ENCODE peak calls at places on chromosomes 11 and 22, in nine cellular contexts. P is effector memory CD4-positive, alpha-beta T cell; W is endothelial cell of umbilical vein; Q is psoas muscle; U is Peyer's patch; I is HepG2; N is tibial nerve; S is neuronal stem cell; O is kidney epithelial cell. C is an unnamed sample.

GRCh38 chr11:130611791-130612251 is 163.4 kb downstream of the ADAMTS15 start:
- DNase-seq in S (no peak), W (no peak), N (no peak), I (no peak), Q (no peak), O (no peak), U (no peak), P (no peak), C (no peak)

GRCh38 chr11:76856111-76856510 is 4.6 kb upstream of the ACER3 start:
- DNase-seq in O (no peak), Q (no peak), P (no peak), I (no peak), W (no peak), S (no peak), U (no peak), N (no peak), C (no peak)

GRCh38 chr11:57776577-57776976 is 15.0 kb downstream of the CTNND1 start:
- DNase-seq in W (no peak), N (no peak), I (no peak), Q (no peak), O (no peak), P (no peak), S (no peak), U (no peak), C (no peak)

GRCh38 chr22:47354668-47355387 is 592.4 kb downstream of the TBC1D22A start:
- DNase-seq in N (no peak), Q (peak; percentile 26), O (no peak), S (no peak), P (no peak), W (no peak), U (no peak), I (no peak), C (peak; percentile 33)

GRCh38 chr22:47046411-47047065 is 284.1 kb downstream of the TBC1D22A start:
- DNase-seq in S (no peak), P (no peak), U (no peak), Q (peak; percentile 6), W (no peak), I (no peak), O (no peak), N (no peak), C (no peak)

GRCh38 chr11:134275188-134275533 is 1.0 kb upstream of the GLB1L3 start:
- DNase-seq in I (no peak), O (no peak), Q (no peak), N (no peak), U (no peak), W (no peak), P (no peak), S (no peak), C (no peak)

GRCh38 chr11:36492724-36493304 is 17.3 kb downstream of the TRAF6 start:
- DNase-seq in I (peak; percentile 35), S (peak; percentile 48), O (no peak), N (peak; percentile 35), Q (no peak), U (no peak), P (no peak), W (peak; percentile 68), C (no peak)

GRCh38 chr11:119721129-119722120 is 7.6 kb downstream of the NECTIN1 start:
- DNase-seq in P (no peak), N (no peak), U (no peak), S (peak; percentile 48), Q (peak; percentile 55), I (peak; percentile 67), W (peak; percentile 45), O (no peak), C (no peak)

GRCh38 chr22:44365832-44366231 is 53.1 kb upstream of the SHISAL1 start:
- DNase-seq in S (no peak), P (no peak), Q (peak; percentile 1), W (no peak), O (no peak), N (no peak), I (no peak), U (no peak), C (peak; percentile 38)

GRCh38 chr11:99865951-99866350 is 821.1 kb upstream of the ARHGAP42 start:
- DNase-seq in W (no peak), O (no peak), S (no peak), I (no peak), N (no peak), P (no peak), Q (no peak), U (no peak), C (no peak)

GRCh38 chr22:33188316-33188715 is 130.1 kb upstream of the SYN3 start:
- DNase-seq in O (peak; percentile 9), U (no peak), W (no peak), N (no peak), S (no peak), I (no peak), P (no peak), Q (no peak), C (no peak)

GRCh38 chr11:13183094-13183825 is 94.3 kb upstream of the BMAL1 start:
- DNase-seq in U (no peak), P (no peak), O (no peak), N (peak; percentile 15), I (peak; percentile 28), Q (no peak), S (no peak), W (peak; percentile 56), C (no peak)

GRCh38 chr11:87926250-87926970 is 248.8 kb downstream of the RAB38 start:
- DNase-seq in N (no peak), O (peak; percentile 57), U (no peak), S (no peak), I (no peak), W (no peak), Q (no peak), P (no peak), C (no peak)

GRCh38 chr11:78549624-78550409 is 24.8 kb downstream of the NARS2 start:
- DNase-seq in P (no peak), U (no peak), Q (no peak), N (no peak), S (no peak), W (no peak), O (no peak), I (peak; percentile 12), C (no peak)

GRCh38 chr11:62033191-62034044 is 66.0 kb upstream of the FTH1 start:
- DNase-seq in S (no peak), W (peak; percentile 25), O (no peak), Q (no peak), N (peak; percentile 10), P (no peak), U (no peak), I (peak; percentile 15), C (no peak)

GRCh38 chr11:15707194-15707593 is 592.5 kb downstream of the INSC start:
- DNase-seq in S (no peak), P (no peak), I (no peak), N (no peak), W (no peak), U (no peak), Q (no peak), O (no peak), C (no peak)

GRCh38 chr11:124745835-124746620 is 6.0 kb downstream of the VSIG2 start:
- DNase-seq in N (no peak), O (no peak), W (no peak), Q (no peak), P (no peak), I (no peak), U (peak; percentile 55), S (no peak), C (no peak)
- H3K27me3 ChIP-seq in N (no peaks in the 10 kb centered on the region), O (peaks cover 16% of the 10 kb centered on the region), W (no peaks in the 10 kb centered on the region), Q (peaks cover 16% of the 10 kb centered on the region), P (no peaks in the 10 kb centered on the region), I (peaks cover 71% of the 10 kb centered on the region), U (no peaks in the 10 kb centered on the region), S (peaks cover 65% of the 10 kb centered on the region), C (no peaks in the 10 kb centered on the region)

GRCh38 chr11:73577496-73577917 is 20.4 kb downstream of the FAM168A start:
- DNase-seq in W (no peak), U (no peak), O (no peak), P (no peak), Q (no peak), S (no peak), N (no peak), I (no peak), C (no peak)

GRCh38 chr11:73578786-73579185 is 19.1 kb downstream of the FAM168A start:
- DNase-seq in S (no peak), W (no peak), U (no peak), O (no peak), Q (no peak), N (no peak), I (peak; percentile 38), P (no peak), C (no peak)

GRCh38 chr11:73576226-73576625 is 21.7 kb downstream of the FAM168A start:
- DNase-seq in W (no peak), S (peak; percentile 30), P (no peak), N (no peak), O (no peak), Q (no peak), I (no peak), U (no peak), C (no peak)

GRCh38 chr11:73582636-73583035 is 15.3 kb downstream of the FAM168A start:
- DNase-seq in W (no peak), N (no peak), S (no peak), U (no peak), P (no peak), I (no peak), O (no peak), Q (no peak), C (no peak)

GRCh38 chr11:73579641-73580434 is 18.1 kb downstream of the FAM168A start:
- DNase-seq in U (no peak), Q (no peak), N (no peak), I (no peak), S (no peak), W (no peak), O (no peak), P (no peak), C (no peak)
- H3K27me3 ChIP-seq in U (no peaks in the 10 kb centered on the region), Q (no peaks in the 10 kb centered on the region), N (no peaks in the 10 kb centered on the region), I (no peaks in the 10 kb centered on the region), S (no peaks in the 10 kb centered on the region), W (no peaks in the 10 kb centered on the region), O (no peaks in the 10 kb centered on the region), P (no peaks in the 10 kb centered on the region), C (no peaks in the 10 kb centered on the region)

GRCh38 chr11:94742645-94743044 is 25.5 kb upstream of the AMOTL1 start:
- DNase-seq in U (no peak), S (no peak), I (no peak), O (no peak), W (no peak), Q (no peak), P (no peak), N (no peak), C (no peak)
- H3K27me3 ChIP-seq in U (no peaks in the 10 kb centered on the region), S (no peaks in the 10 kb centered on the region), I (peaks cover 32% of the 10 kb centered on the region), O (peaks cover 2% of the 10 kb centered on the region), W (no peaks in the 10 kb centered on the region), Q (no peaks in the 10 kb centered on the region), P (peaks cover 8% of the 10 kb centered on the region), N (no peaks in the 10 kb centered on the region), C (no peaks in the 10 kb centered on the region)

GRCh38 chr11:7955191-7955590 is 10.1 kb downstream of the NLRP10 start:
- DNase-seq in I (no peak), N (no peak), Q (no peak), S (no peak), W (no peak), O (no peak), P (no peak), U (no peak), C (no peak)

GRCh38 chr11:7944123-7944522 is 2.6 kb upstream of the OR10A3 start:
- DNase-seq in O (no peak), P (no peak), Q (no peak), I (no peak), N (no peak), W (no peak), U (no peak), S (no peak), C (no peak)

DNA sequence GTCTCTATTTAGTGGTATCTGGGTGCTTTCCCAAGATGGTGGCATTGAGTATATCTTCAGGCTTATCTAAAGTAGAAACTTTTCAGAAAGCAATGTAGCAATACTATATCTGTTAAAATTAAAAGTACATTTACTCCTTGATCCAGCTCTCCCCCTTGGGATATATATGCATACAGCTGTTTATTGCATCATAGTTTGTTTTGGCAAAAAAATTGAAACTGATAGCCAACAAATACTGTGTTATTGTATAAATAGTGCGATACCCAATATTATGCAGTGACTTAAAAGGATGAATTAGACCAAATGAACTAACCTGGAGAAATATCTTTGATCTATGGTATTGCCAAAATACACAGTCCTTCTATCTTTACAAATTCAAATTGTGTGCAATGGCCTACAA is 8.4 kb upstream of the OR10A3 start:
- DNase-seq in P (no peak), U (no peak), S (no peak), I (no peak), W (no peak), O (no peak), N (no peak), Q (no peak), C (no peak)
- H3K27me3 ChIP-seq in P (no peaks in the 10 kb centered on the region), U (no peaks in the 10 kb centered on the region), S (no peaks in the 10 kb centered on the region), I (no peaks in the 10 kb centered on the region), W (peaks cover 6% of the 10 kb centered on the region), O (peaks cover 3% of the 10 kb centered on the region), N (no peaks in the 10 kb centered on the region), Q (no peaks in the 10 kb centered on the region), C (no peaks in the 10 kb centered on the region)